ENCODE peak calls at places on chromosome 22, in six cellular contexts. X is sciatic nerve; P is activated naive CD4-positive, alpha-beta T cell; J is lung; Y is left ventricle myocardium superior; N is brain microvascular endothelial cell. G is an unnamed sample.

GRCh38 chr22:27814993-27815392 is 13.4 kb upstream of the MN1 start:
- DNase-seq in J (no peak), P (no peak), Y (no peak), X (no peak), N (no peak), G (no peak)

GRCh38 chr22:47136050-47136449 is 373.6 kb downstream of the TBC1D22A start:
- DNase-seq in N (no peak), J (no peak), Y (no peak), X (no peak), P (no peak), G (no peak)

GRCh38 chr22:48740731-48741405 is 1086.8 kb downstream of the BRD1 start:
- DNase-seq in Y (no peak), P (no peak), N (no peak), J (no peak), X (peak), G (peak)

GRCh38 chr22:45242778-45243191 is 2.1 kb upstream of the KIAA0930 start:
- DNase-seq in Y (no peak), X (no peak), J (no peak), N (no peak), P (no peak), G (peak)

GRCh38 chr22:19466848-19467752 is 11.9 kb downstream of the UFD1 start:
- DNase-seq in X (no peak), N (no peak), P (no peak), Y (no peak), J (no peak), G (no peak)

GRCh38 chr22:28025333-28025732 is 106.3 kb upstream of the PITPNB start:
- DNase-seq in P (no peak), X (peak), N (no peak), Y (no peak), J (no peak), G (no peak)

GRCh38 chr22:30459206-30460052 is 12.4 kb downstream of the SEC14L3 start:
- DNase-seq in P (no peak), N (no peak), X (no peak), J (no peak), Y (no peak), G (peak)

GRCh38 chr22:45648320-45649070 is 23.1 kb upstream of the ATXN10 start:
- DNase-seq in X (no peak), Y (no peak), N (no peak), J (no peak), P (no peak), G (peak)

GRCh38 chr22:26981111-26981510 is 323.7 kb downstream of the MIAT start:
- DNase-seq in X (no peak), J (no peak), P (no peak), N (no peak), Y (no peak), G (no peak)

GRCh38 chr22:45008853-45009751 is 703 bp downstream of the PHF21B start:
- DNase-seq in P (no peak), X (no peak), Y (no peak), J (no peak), N (no peak), G (peak)

GRCh38 chr22:30628491-30628890 is 7.1 kb upstream of the SLC35E4 start:
- DNase-seq in P (no peak), X (no peak), Y (peak), N (no peak), J (no peak), G (no peak)

GRCh38 chr22:19851291-19852176 is 3.1 kb downstream of the GNB1L start:
- DNase-seq in N (no peak), P (no peak), Y (no peak), J (no peak), X (no peak), G (no peak)

GRCh38 chr22:26259510-26259909 is 90.2 kb downstream of the SEZ6L start:
- DNase-seq in N (no peak), J (no peak), P (no peak), X (no peak), Y (peak), G (peak)

GRCh38 chr22:49243965-49244364 is 583.7 kb downstream of the BRD1 start:
- DNase-seq in N (no peak), Y (no peak), P (no peak), X (no peak), J (no peak), G (no peak)

GRCh38 chr22:23116506-23117263 is 25.1 kb downstream of the RSPH14 start:
- DNase-seq in J (no peak), P (no peak), N (no peak), Y (no peak), X (no peak), G (no peak)

GRCh38 chr22:36644333-36644757 is 59.2 kb downstream of the CACNG2 start:
- DNase-seq in N (peak), J (peak), P (no peak), Y (no peak), X (no peak), G (peak)

GRCh38 chr22:35045451-35045850 is 20.5 kb upstream of the ISX start:
- DNase-seq in J (no peak), X (no peak), N (no peak), Y (no peak), P (no peak), G (no peak)

GRCh38 chr22:45469573-45470383 is 32.9 kb upstream of the FBLN1 start:
- DNase-seq in P (no peak), N (no peak), Y (no peak), J (no peak), X (peak), G (no peak)

GRCh38 chr22:45317551-45318167 is 7.9 kb downstream of the FAM118A start:
- DNase-seq in P (no peak), Y (peak), X (peak), J (no peak), N (peak), G (peak)

GRCh38 chr22:36986242-36986821 is 32.9 kb downstream of the TST start:
- DNase-seq in P (no peak), N (no peak), Y (no peak), J (no peak), X (no peak), G (no peak)

GRCh38 chr22:25166266-25167056 is 33.2 kb upstream of the CRYBB3 start:
- DNase-seq in P (no peak), X (no peak), J (no peak), N (no peak), Y (no peak), G (no peak)

GRCh38 chr22:21753374-21754111 is 17.9 kb upstream of the YPEL1 start:
- DNase-seq in J (no peak), X (no peak), Y (no peak), P (no peak), N (no peak), G (no peak)

GRCh38 chr22:31075961-31076360 is 5.2 kb upstream of the SMTN start:
- DNase-seq in Y (peak), P (no peak), X (peak), J (peak), N (no peak), G (no peak)